ENCODE peak calls at places on chromosomes 2 and 18, in seven cellular contexts. One of them, this sample, is unnamed.
A peak's percentile ranks its signal among the peaks of the same experiment; 100 is the strongest.

GRCh38 chr2:169162613-169163012 is 93.2 kb downstream of the DHRS9 start:
- DNase-seq in neural progenitor cell: no peak
- DNase-seq in kidney tubule cell: no peak
- DNase-seq in aorta: no peak
- DNase-seq in NCI-H345: no peak
- DNase-seq in omental fat pad: no peak
- DNase-seq in brain microvascular endothelial cell: no peak
- DNase-seq in this sample: no peak

GRCh38 chr2:237701859-237702370 is 74.5 kb downstream of the LRRFIP1 start:
- DNase-seq in omental fat pad: no peak
- DNase-seq in kidney tubule cell: no peak
- DNase-seq in neural progenitor cell: no peak
- DNase-seq in brain microvascular endothelial cell: no peak
- DNase-seq in NCI-H345: no peak
- DNase-seq in aorta: no peak
- DNase-seq in this sample: no peak

GRCh38 chr18:64219511-64219910 is 70.6 kb upstream of the LINC00305 start:
- DNase-seq in aorta: no peak
- DNase-seq in kidney tubule cell: no peak
- DNase-seq in brain microvascular endothelial cell: no peak
- DNase-seq in NCI-H345: peak; percentile 31
- DNase-seq in omental fat pad: no peak
- DNase-seq in neural progenitor cell: no peak
- DNase-seq in this sample: no peak

GRCh38 chr2:98560256-98560771 is 48.0 kb downstream of the COA5 start:
- DNase-seq in brain microvascular endothelial cell: peak; percentile 91
- DNase-seq in kidney tubule cell: peak; percentile 71
- DNase-seq in aorta: peak; percentile 67
- DNase-seq in neural progenitor cell: no peak
- DNase-seq in omental fat pad: no peak
- DNase-seq in NCI-H345: no peak
- DNase-seq in this sample: no peak

GRCh38 chr18:23982154-23983071 is 32.1 kb upstream of the TTC39C start:
- DNase-seq in aorta: peak; percentile 87
- DNase-seq in omental fat pad: peak; percentile 44
- DNase-seq in brain microvascular endothelial cell: peak; percentile 59
- DNase-seq in kidney tubule cell: peak; percentile 59
- DNase-seq in NCI-H345: no peak
- DNase-seq in neural progenitor cell: peak; percentile 30
- DNase-seq in this sample: peak; percentile 67

GRCh38 chr18:75097491-75098225 is 111.3 kb downstream of the PTGR3 start:
- DNase-seq in brain microvascular endothelial cell: no peak
- DNase-seq in kidney tubule cell: no peak
- DNase-seq in NCI-H345: no peak
- DNase-seq in aorta: no peak
- DNase-seq in omental fat pad: no peak
- DNase-seq in neural progenitor cell: no peak
- DNase-seq in this sample: no peak

GRCh38 chr18:26307161-26307773 is 81.0 kb downstream of the TAF4B start:
- DNase-seq in kidney tubule cell: peak; percentile 61
- DNase-seq in aorta: no peak
- DNase-seq in neural progenitor cell: peak; percentile 60
- DNase-seq in brain microvascular endothelial cell: peak; percentile 60
- DNase-seq in NCI-H345: peak; percentile 53
- DNase-seq in omental fat pad: no peak
- DNase-seq in this sample: no peak

GRCh38 chr2:71609958-71610357 is 156.6 kb downstream of the DYSF start:
- DNase-seq in aorta: no peak
- DNase-seq in omental fat pad: peak; percentile 7
- DNase-seq in brain microvascular endothelial cell: no peak
- DNase-seq in neural progenitor cell: no peak
- DNase-seq in kidney tubule cell: peak; percentile 41
- DNase-seq in NCI-H345: no peak
- DNase-seq in this sample: no peak

GRCh38 chr2:213806125-213806726 is 522.0 kb downstream of the SPAG16 start:
- DNase-seq in NCI-H345: peak; percentile 18
- DNase-seq in kidney tubule cell: peak; percentile 27
- DNase-seq in aorta: no peak
- DNase-seq in omental fat pad: no peak
- DNase-seq in neural progenitor cell: peak; percentile 9
- DNase-seq in brain microvascular endothelial cell: no peak
- DNase-seq in this sample: no peak

GRCh38 chr2:233922471-233922870 is 5.3 kb downstream of the TRPM8 start:
- DNase-seq in kidney tubule cell: no peak
- DNase-seq in brain microvascular endothelial cell: no peak
- DNase-seq in aorta: no peak
- DNase-seq in NCI-H345: no peak
- DNase-seq in omental fat pad: no peak
- DNase-seq in neural progenitor cell: no peak
- DNase-seq in this sample: no peak

GRCh38 chr2:72033636-72034035 is 114.0 kb downstream of the CYP26B1 start:
- DNase-seq in NCI-H345: no peak
- DNase-seq in brain microvascular endothelial cell: no peak
- DNase-seq in kidney tubule cell: no peak
- DNase-seq in aorta: no peak
- DNase-seq in neural progenitor cell: no peak
- DNase-seq in omental fat pad: no peak
- DNase-seq in this sample: no peak

GRCh38 chr2:23532311-23533013 is 147.5 kb downstream of the KLHL29 start:
- DNase-seq in neural progenitor cell: no peak
- DNase-seq in NCI-H345: peak; percentile 96
- DNase-seq in kidney tubule cell: no peak
- DNase-seq in aorta: no peak
- DNase-seq in brain microvascular endothelial cell: no peak
- DNase-seq in omental fat pad: no peak
- DNase-seq in this sample: no peak

GRCh38 chr2:12192762-12193161 is 446.3 kb downstream of the LPIN1 start:
- DNase-seq in neural progenitor cell: no peak
- DNase-seq in brain microvascular endothelial cell: no peak
- DNase-seq in kidney tubule cell: no peak
- DNase-seq in NCI-H345: no peak
- DNase-seq in aorta: no peak
- DNase-seq in omental fat pad: no peak
- DNase-seq in this sample: no peak

GRCh38 chr2:141055526-141055925 is 1075.3 kb downstream of the LRP1B start:
- DNase-seq in omental fat pad: no peak
- DNase-seq in aorta: no peak
- DNase-seq in neural progenitor cell: no peak
- DNase-seq in NCI-H345: no peak
- DNase-seq in brain microvascular endothelial cell: peak; percentile 32
- DNase-seq in kidney tubule cell: peak; percentile 53
- DNase-seq in this sample: no peak

GRCh38 chr18:30150466-30151019 is 892.0 kb downstream of the DSC3 start:
- DNase-seq in neural progenitor cell: no peak
- DNase-seq in omental fat pad: no peak
- DNase-seq in brain microvascular endothelial cell: no peak
- DNase-seq in NCI-H345: no peak
- DNase-seq in aorta: no peak
- DNase-seq in kidney tubule cell: no peak
- DNase-seq in this sample: no peak

GRCh38 chr2:230974096-230974913 is 21.6 kb upstream of the SPATA3 start:
- DNase-seq in NCI-H345: no peak
- DNase-seq in aorta: no peak
- DNase-seq in kidney tubule cell: peak; percentile 81
- DNase-seq in brain microvascular endothelial cell: peak; percentile 92
- DNase-seq in omental fat pad: no peak
- DNase-seq in neural progenitor cell: no peak
- DNase-seq in this sample: peak; percentile 67